ENCODE peak calls at places on chromosomes 4 and X, in seven cellular contexts. Z is mucosa of descending colon, Q is cardiac muscle cell, C is endodermal cell, N is WERI-Rb-1, K is spleen, F is hepatocyte. A is an unnamed sample.

GRCh38 chr4:158805628-158806471 is 37.0 kb downstream of the FNIP2 start:
- DNase-seq in N (peak; percentile 93), Z (peak; percentile 59), F (peak; percentile 76), K (no peak), C (no peak), Q (peak; percentile 86), A (no peak)

GRCh38 chr4:150127757-150128156 is 49.5 kb downstream of the DCLK2 start:
- DNase-seq in N (no peak), Q (no peak), C (no peak), K (no peak), Z (no peak), F (no peak), A (no peak)

GRCh38 chr4:30821891-30822612 is 101.9 kb downstream of the PCDH7 start:
- DNase-seq in F (no peak), C (no peak), Z (no peak), Q (no peak), N (no peak), K (no peak), A (no peak)

GRCh38 chr4:86977621-86978184 is 42.9 kb downstream of the AFF1 start:
- DNase-seq in N (no peak), F (peak; percentile 72), K (no peak), C (no peak), Q (no peak), Z (peak; percentile 49), A (no peak)

GRCh38 chrX:18701621-18702361 is 5.7 kb upstream of the PPEF1 start:
- DNase-seq in K (no peak), F (no peak), Q (no peak), Z (peak; percentile 35), C (no peak), N (no peak), A (no peak)

GRCh38 chrX:7996414-7996813 is 69.2 kb upstream of the PNPLA4 start:
- DNase-seq in K (no peak), Q (peak; percentile 65), F (peak; percentile 36), C (peak; percentile 62), Z (peak; percentile 38), N (peak; percentile 34), A (no peak)

GRCh38 chrX:9153299-9153698 is 119.4 kb upstream of the FAM9B start:
- DNase-seq in Z (no peak), C (no peak), F (no peak), Q (no peak), K (no peak), N (no peak), A (no peak)

GRCh38 chr4:142406917-142407501 is 439.1 kb downstream of the INPP4B start:
- DNase-seq in N (no peak), C (no peak), F (no peak), Q (no peak), K (no peak), Z (no peak), A (no peak)

GRCh38 chr4:185656467-185656890 is 121.2 kb upstream of the PDLIM3 start:
- DNase-seq in N (no peak), Q (peak; percentile 19), C (peak; percentile 63), K (no peak), F (peak; percentile 42), Z (no peak), A (no peak)

GRCh38 chr4:173288296-173288695 is 45.9 kb downstream of the HMGB2 start:
- DNase-seq in K (no peak), Q (peak; percentile 74), Z (peak; percentile 87), C (peak; percentile 91), F (peak; percentile 85), N (peak; percentile 80), A (peak; percentile 73)

GRCh38 chr4:26197018-26197779 is 123.6 kb upstream of the RBPJ start:
- DNase-seq in Z (peak; percentile 29), F (no peak), K (no peak), C (no peak), Q (no peak), N (no peak), A (no peak)

GRCh38 chr4:107978716-107979451 is 10.8 kb upstream of the HADH start:
- DNase-seq in Z (no peak), Q (no peak), C (no peak), F (no peak), K (no peak), N (no peak), A (no peak)

GRCh38 chr4:20816287-20816686 is 116.0 kb downstream of the PACRGL start:
- DNase-seq in C (no peak), Z (no peak), K (no peak), Q (no peak), N (no peak), F (no peak), A (no peak)

GRCh38 chrX:11066812-11067211 is 44.3 kb upstream of the HCCS start:
- DNase-seq in K (no peak), Q (no peak), F (no peak), C (no peak), Z (no peak), N (no peak), A (no peak)

GRCh38 chr4:30856795-30857564 is 136.8 kb downstream of the PCDH7 start:
- DNase-seq in Z (no peak), K (no peak), N (no peak), Q (no peak), F (no peak), C (no peak), A (no peak)

GRCh38 chrX:32451954-32452518 is 759.3 kb downstream of the DMD start:
- DNase-seq in N (no peak), K (no peak), Z (no peak), C (no peak), F (no peak), Q (no peak), A (no peak)
- TF ChIP-seq CTCF in N (no peak), K (no peak), Z (no peak), C (no peak), F (no peak), Q (no peak), A (no peak)

DNA sequence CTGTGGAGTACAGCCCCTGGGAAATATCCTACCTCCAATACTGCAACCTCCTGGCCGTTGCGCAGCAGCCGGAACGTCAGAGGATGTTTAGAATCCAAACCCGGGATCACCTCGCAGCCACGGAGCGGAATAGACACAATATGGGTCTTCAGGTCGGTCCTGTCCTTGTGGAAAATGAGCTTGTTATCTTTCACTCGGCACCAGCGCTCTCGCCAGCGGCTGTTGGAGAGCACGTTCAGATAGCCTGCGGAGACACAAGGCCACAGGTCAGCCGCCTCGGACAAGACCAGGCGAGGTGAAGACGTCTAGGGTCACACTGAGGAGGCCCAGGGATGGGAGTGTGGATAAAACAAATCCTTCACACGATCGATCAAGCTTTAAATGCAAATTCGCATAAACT is 139.3 kb downstream of the AFAP1 start:
- DNase-seq in C (no peak), Z (no peak), K (peak; percentile 73), N (no peak), F (no peak), Q (no peak), A (no peak)
- H3K36me3 ChIP-seq in C (peaks cover 43% of the 10 kb centered on the region), Z (no peaks in the 10 kb centered on the region), K (peaks cover 26% of the 10 kb centered on the region), N (peaks cover 20% of the 10 kb centered on the region), F (no peaks in the 10 kb centered on the region), Q (peaks cover 9% of the 10 kb centered on the region), A (peaks cover 21% of the 10 kb centered on the region)

GRCh38 chr4:913280-913618 is 18.9 kb downstream of the GAK start:
- DNase-seq in N (no peak), Z (no peak), F (no peak), C (no peak), K (peak; percentile 27), Q (no peak), A (no peak)
- H3K4me3 ChIP-seq in N (no peak overlapping the region), Z (no peak overlapping the region), F (no peak overlapping the region), C (no peak overlapping the region), K (no peak overlapping the region), Q (no peak overlapping the region), A (no peak overlapping the region)

DNA sequence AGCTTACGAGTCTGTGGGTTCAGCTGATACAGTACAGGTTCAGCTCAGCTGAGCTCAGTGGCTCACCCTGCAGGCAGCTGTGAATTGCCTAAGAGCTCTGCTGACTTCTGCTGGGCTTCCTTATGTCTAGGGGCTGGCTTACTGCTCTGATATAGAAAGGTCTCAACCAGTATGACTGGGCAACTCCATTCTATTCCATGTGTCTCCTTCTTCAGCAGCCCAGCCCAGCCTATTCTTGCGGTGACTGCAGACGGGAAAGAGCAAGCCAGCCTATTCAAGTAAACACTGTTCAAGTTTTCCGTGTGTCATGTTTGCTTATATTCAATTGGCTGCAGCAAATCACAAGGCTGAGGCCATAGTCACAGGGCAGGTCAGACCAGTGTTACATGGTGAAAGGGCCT is 615.4 kb upstream of the ZFP42 start:
- DNase-seq in K (no peak), Q (peak; percentile 22), Z (peak; percentile 65), C (peak; percentile 83), F (peak; percentile 16), N (peak; percentile 18), A (no peak)
- TF ChIP-seq CTCF in K (no peak), Q (peak; percentile 2), Z (peak; percentile 9), C (peak; percentile 86), F (no peak), N (peak; percentile 51), A (no peak)

DNA sequence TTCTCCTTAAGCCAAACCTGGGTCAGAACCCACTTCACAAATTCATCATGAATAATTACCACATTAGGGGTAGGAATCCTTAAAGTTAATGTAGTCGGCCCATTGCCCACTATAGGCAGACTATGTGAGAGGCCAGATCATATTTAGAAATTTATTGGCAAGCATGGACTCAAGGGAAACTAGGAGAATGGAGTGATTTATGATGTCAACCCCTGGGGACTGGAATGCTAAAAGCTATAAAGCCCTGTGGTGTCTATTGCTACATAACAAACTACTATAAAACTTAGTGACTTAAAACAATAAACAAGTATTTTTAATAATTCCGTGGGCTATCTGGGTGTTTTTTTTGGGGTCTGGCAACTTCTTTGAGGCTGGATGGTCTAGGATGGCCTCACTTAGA is 93.9 kb downstream of the PPP1R2C start:
- DNase-seq in N (no peak), Q (no peak), F (no peak), Z (no peak), K (no peak), C (no peak), A (no peak)
- H3K36me3 ChIP-seq in N (no peaks in the 10 kb centered on the region), Q (no peaks in the 10 kb centered on the region), F (no peaks in the 10 kb centered on the region), Z (no peaks in the 10 kb centered on the region), K (no peaks in the 10 kb centered on the region), C (no peaks in the 10 kb centered on the region), A (no peaks in the 10 kb centered on the region)

GRCh38 chr4:6246170-6246634 is 23.4 kb upstream of the WFS1 start:
- DNase-seq in F (no peak), C (no peak), K (peak; percentile 49), Z (no peak), Q (no peak), N (no peak), A (no peak)
- H3K4me3 ChIP-seq in F (no peak overlapping the region), C (no peak overlapping the region), K (no peak overlapping the region), Z (no peak overlapping the region), Q (no peak overlapping the region), N (no peak overlapping the region), A (no peak overlapping the region)

GRCh38 chr4:186719925-186720694 is 3.5 kb downstream of the FAT1 start:
- DNase-seq in Z (peak; percentile 57), K (no peak), N (no peak), Q (peak; percentile 45), C (peak; percentile 75), F (peak; percentile 48), A (no peak)
- TF ChIP-seq CTCF in Z (no peak), K (no peak), N (peak; percentile 48), Q (peak; percentile 50), C (peak; percentile 87), F (peak; percentile 39), A (no peak)

GRCh38 chr4:17605236-17605635 is 9.2 kb upstream of the MED28 start:
- DNase-seq in N (no peak), F (no peak), K (no peak), C (no peak), Q (no peak), Z (no peak), A (no peak)
- H3K36me3 ChIP-seq in N (peaks cover 35% of the 10 kb centered on the region), F (no peaks in the 10 kb centered on the region), K (peaks cover 86% of the 10 kb centered on the region), C (peaks cover 61% of the 10 kb centered on the region), Q (peaks cover 28% of the 10 kb centered on the region), Z (no peaks in the 10 kb centered on the region), A (peaks cover 50% of the 10 kb centered on the region)

GRCh38 chr4:148497258-148497657 is 55.0 kb upstream of the NR3C2 start:
- DNase-seq in F (no peak), Z (no peak), N (no peak), C (no peak), K (no peak), Q (no peak), A (no peak)
- H3K4me3 ChIP-seq in F (no peak overlapping the region), Z (no peak overlapping the region), N (no peak overlapping the region), C (no peak overlapping the region), K (no peak overlapping the region), Q (no peak overlapping the region), A (no peak overlapping the region)